ENCODE peak calls at places on chromosomes 13 and 19, in six cellular contexts. P is Karpas-422, B is astrocyte, F is SK-N-SH, K is mammary epithelial cell, T is H9. W is an unnamed sample. For H4K20me1, the result is how much of the 10 kb centered on the place peaks cover.

GRCh38 chr13:21641629-21642028 is 29.2 kb upstream of the FGF9 start:
- DNase-seq in P (peak), B (no peak), F (no peak), K (peak), T (no peak), W (no peak)

GRCh38 chr13:99205621-99206220 is 5.1 kb downstream of the UBAC2 start:
- DNase-seq in P (no peak), B (no peak), F (no peak), K (no peak), T (no peak), W (no peak)

GRCh38 chr13:87671824-87672603 is 843 bp downstream of the SLITRK5 start:
- DNase-seq in P (no peak), B (no peak), F (peak), K (no peak), T (peak), W (no peak)

GRCh38 chr19:28941833-28942232 is 271.1 kb downstream of the UQCRFS1 start:
- DNase-seq in P (no peak), B (no peak), F (no peak), K (no peak), T (no peak), W (no peak)

GRCh38 chr19:38773469-38774177 is at the start of gene LGALS7:
- DNase-seq in P (no peak), B (no peak), F (no peak), K (no peak), T (no peak), W (no peak)

GRCh38 chr13:59445812-59446211 is 717.9 kb downstream of the DIAPH3 start:
- DNase-seq in P (no peak), B (no peak), F (peak), K (no peak), T (no peak), W (no peak)

GRCh38 chr19:46515879-46516350 is 20.2 kb upstream of the PNMA8B start:
- DNase-seq in P (peak), B (peak), F (peak), K (peak), T (peak), W (peak)

GRCh38 chr19:18205180-18205915 is 1.5 kb upstream of the RAB3A start:
- DNase-seq in P (peak), B (peak), F (peak), K (peak), T (peak), W (peak)

GRCh38 chr19:42286349-42287016 is 15.4 kb upstream of the PRR19 start:
- DNase-seq in P (peak), B (no peak), F (peak), K (no peak), T (peak), W (peak)

GRCh38 chr13:45295536-45295935 is 45.4 kb downstream of the TPT1 start:
- DNase-seq in P (no peak), B (no peak), F (no peak), K (no peak), T (no peak), W (peak)
- H3K9ac ChIP-seq in P (no peak), B (no peak), F (no peak), K (no peak), T (no peak), W (no peak)

DNA sequence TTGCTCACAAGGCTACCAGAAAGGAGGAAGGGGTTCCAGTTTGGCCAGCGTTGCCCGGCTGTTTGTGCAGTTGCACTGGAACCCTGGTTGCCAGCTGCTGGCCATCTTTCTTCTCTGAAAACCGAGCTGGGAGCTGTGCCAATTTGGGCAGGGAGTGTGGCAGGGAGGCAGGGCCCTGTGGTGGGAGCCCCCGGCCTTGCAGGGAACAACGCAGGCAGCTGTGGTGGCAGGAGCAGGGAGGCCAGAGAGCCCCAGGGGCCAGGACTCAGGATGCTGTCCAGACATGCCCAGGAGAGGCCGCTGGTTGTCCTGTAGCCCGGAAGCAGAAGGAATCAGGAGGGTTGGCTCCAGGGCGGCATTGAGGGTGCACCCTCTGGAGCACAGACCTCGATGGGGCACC is 4.8 kb downstream of the KMT5C start:
- DNase-seq in P (no peak), B (no peak), F (peak), K (peak), T (no peak), W (no peak)
- H4K20me1 ChIP-seq in P (under half), B (under half), F (under half), K (under half), T (under half), W (under half)

DNA sequence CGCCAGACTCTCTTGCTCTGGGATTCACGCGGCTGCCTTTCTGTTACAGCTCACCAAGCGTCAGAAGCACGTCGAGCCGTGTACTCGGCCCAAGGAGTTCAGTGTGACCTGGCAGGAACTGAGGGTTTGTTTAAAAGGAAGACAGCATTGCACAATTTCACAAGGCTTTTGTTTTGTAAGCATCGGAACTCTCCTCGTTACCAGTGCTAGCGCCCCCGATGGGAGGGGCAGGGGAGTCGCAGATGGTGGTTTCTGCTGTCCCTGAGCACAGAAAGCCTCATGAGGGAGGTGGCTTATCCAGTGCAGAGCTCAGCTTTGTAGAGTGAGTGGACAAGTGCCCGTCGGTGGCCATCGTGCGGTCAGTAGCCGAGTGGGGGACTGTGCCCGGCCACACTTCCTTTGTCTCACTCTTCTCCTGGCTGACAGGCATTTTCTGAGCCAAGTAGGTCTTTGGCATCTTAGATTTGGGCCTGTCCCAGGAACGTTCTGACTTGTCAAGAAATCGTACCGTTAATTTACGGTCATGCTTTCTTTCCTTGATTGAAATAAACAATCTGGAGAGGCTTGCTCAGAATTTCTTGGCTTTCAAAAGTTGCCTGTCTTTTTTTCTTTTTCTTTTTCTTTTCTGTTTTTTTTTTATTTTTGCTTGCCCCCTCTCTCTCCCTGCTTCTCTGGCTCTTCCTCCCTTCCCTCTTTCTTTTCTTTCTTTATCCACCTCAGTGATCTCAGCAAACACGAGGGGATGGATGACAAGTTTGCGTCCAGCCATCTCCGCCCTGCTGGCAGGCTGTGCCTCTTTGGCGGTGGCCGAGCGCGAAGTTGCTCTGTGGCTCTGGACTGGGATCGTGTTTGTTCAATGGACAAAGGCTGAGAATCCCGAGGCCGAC is 7.7 kb downstream of the KDM4B start:
- DNase-seq in P (peak), B (peak), F (peak), K (peak), T (peak), W (peak)
- H3K9ac ChIP-seq in P (no peak), B (peak), F (peak), K (peak), T (no peak), W (no peak)

GRCh38 chr19:45104658-45105384 is 11.8 kb downstream of the PPP1R37 start:
- DNase-seq in P (no peak), B (no peak), F (no peak), K (peak), T (no peak), W (no peak)
- H4K20me1 ChIP-seq in P (under half), B (half or more), F (half or more), K (under half), T (under half), W (under half)